ENCODE peak calls at places on chromosomes 1 and 21, in seven cellular contexts. One of them, this sample, is unnamed.

GRCh38 chr1:4510276-4510691 is 144.1 kb upstream of the AJAP1 start:
- DNase-seq in T-helper 1 cell: no peak
- DNase-seq in stimulated activated CD8-positive, alpha-beta memory T cell treated with anti-CD3 and anti-CD28 coated beads, Interleukin-12 subunit alpha, Interleukin-12 subunit beta, amount 100 ng/mL, for 1 hour: no peak
- DNase-seq in psoas muscle: no peak
- DNase-seq in T-cell: no peak
- DNase-seq in neural progenitor cell: no peak
- DNase-seq in T follicular helper cell: no peak
- DNase-seq in this sample: no peak

GRCh38 chr1:241702436-241702835 is 50.4 kb downstream of the WDR64 start:
- DNase-seq in stimulated activated CD8-positive, alpha-beta memory T cell treated with anti-CD3 and anti-CD28 coated beads, Interleukin-12 subunit alpha, Interleukin-12 subunit beta, amount 100 ng/mL, for 1 hour: no peak
- DNase-seq in T-cell: no peak
- DNase-seq in T follicular helper cell: no peak
- DNase-seq in psoas muscle: no peak
- DNase-seq in neural progenitor cell: no peak
- DNase-seq in T-helper 1 cell: no peak
- DNase-seq in this sample: no peak

GRCh38 chr1:244226440-244226839 is 175.4 kb downstream of the ZBTB18 start:
- DNase-seq in neural progenitor cell: no peak
- DNase-seq in stimulated activated CD8-positive, alpha-beta memory T cell treated with anti-CD3 and anti-CD28 coated beads, Interleukin-12 subunit alpha, Interleukin-12 subunit beta, amount 100 ng/mL, for 1 hour: no peak
- DNase-seq in psoas muscle: no peak
- DNase-seq in T-cell: no peak
- DNase-seq in T-helper 1 cell: no peak
- DNase-seq in T follicular helper cell: no peak
- DNase-seq in this sample: no peak

GRCh38 chr21:44738621-44739020 is 27.2 kb upstream of the TSPEAR start:
- DNase-seq in T-helper 1 cell: no peak
- DNase-seq in T follicular helper cell: no peak
- DNase-seq in psoas muscle: no peak
- DNase-seq in stimulated activated CD8-positive, alpha-beta memory T cell treated with anti-CD3 and anti-CD28 coated beads, Interleukin-12 subunit alpha, Interleukin-12 subunit beta, amount 100 ng/mL, for 1 hour: no peak
- DNase-seq in T-cell: no peak
- DNase-seq in neural progenitor cell: no peak
- DNase-seq in this sample: no peak

GRCh38 chr1:239982762-239983161 is 108.9 kb upstream of the FMN2 start:
- DNase-seq in T-helper 1 cell: no peak
- DNase-seq in neural progenitor cell: no peak
- DNase-seq in stimulated activated CD8-positive, alpha-beta memory T cell treated with anti-CD3 and anti-CD28 coated beads, Interleukin-12 subunit alpha, Interleukin-12 subunit beta, amount 100 ng/mL, for 1 hour: no peak
- DNase-seq in T-cell: no peak
- DNase-seq in T follicular helper cell: no peak
- DNase-seq in psoas muscle: no peak
- DNase-seq in this sample: no peak

GRCh38 chr1:206969090-206969489 is 1.2 kb downstream of the FCAMR start:
- DNase-seq in stimulated activated CD8-positive, alpha-beta memory T cell treated with anti-CD3 and anti-CD28 coated beads, Interleukin-12 subunit alpha, Interleukin-12 subunit beta, amount 100 ng/mL, for 1 hour: no peak
- DNase-seq in T-helper 1 cell: no peak
- DNase-seq in neural progenitor cell: no peak
- DNase-seq in psoas muscle: no peak
- DNase-seq in T follicular helper cell: no peak
- DNase-seq in T-cell: no peak
- DNase-seq in this sample: no peak

GRCh38 chr1:42937141-42937696 is 21.4 kb downstream of the SLC2A1 start:
- DNase-seq in T-helper 1 cell: no peak
- DNase-seq in T follicular helper cell: no peak
- DNase-seq in stimulated activated CD8-positive, alpha-beta memory T cell treated with anti-CD3 and anti-CD28 coated beads, Interleukin-12 subunit alpha, Interleukin-12 subunit beta, amount 100 ng/mL, for 1 hour: no peak
- DNase-seq in T-cell: no peak
- DNase-seq in psoas muscle: no peak
- DNase-seq in neural progenitor cell: no peak
- DNase-seq in this sample: no peak

GRCh38 chr21:31888936-31889371 is 16.1 kb downstream of the HUNK start:
- DNase-seq in T-helper 1 cell: no peak
- DNase-seq in T follicular helper cell: no peak
- DNase-seq in neural progenitor cell: peak
- DNase-seq in stimulated activated CD8-positive, alpha-beta memory T cell treated with anti-CD3 and anti-CD28 coated beads, Interleukin-12 subunit alpha, Interleukin-12 subunit beta, amount 100 ng/mL, for 1 hour: no peak
- DNase-seq in psoas muscle: no peak
- DNase-seq in T-cell: no peak
- DNase-seq in this sample: no peak

GRCh38 chr1:1215266-1215676 is 1.3 kb upstream of the TNFRSF4 start:
- DNase-seq in neural progenitor cell: no peak
- DNase-seq in psoas muscle: no peak
- DNase-seq in stimulated activated CD8-positive, alpha-beta memory T cell treated with anti-CD3 and anti-CD28 coated beads, Interleukin-12 subunit alpha, Interleukin-12 subunit beta, amount 100 ng/mL, for 1 hour: no peak
- DNase-seq in T-helper 1 cell: no peak
- DNase-seq in T-cell: no peak
- DNase-seq in T follicular helper cell: no peak
- DNase-seq in this sample: no peak

GRCh38 chr1:66266756-66267155 is 267.2 kb upstream of the SGIP1 start:
- DNase-seq in stimulated activated CD8-positive, alpha-beta memory T cell treated with anti-CD3 and anti-CD28 coated beads, Interleukin-12 subunit alpha, Interleukin-12 subunit beta, amount 100 ng/mL, for 1 hour: no peak
- DNase-seq in neural progenitor cell: no peak
- DNase-seq in T-helper 1 cell: no peak
- DNase-seq in psoas muscle: no peak
- DNase-seq in T follicular helper cell: no peak
- DNase-seq in T-cell: no peak
- DNase-seq in this sample: no peak

GRCh38 chr1:112524251-112524650 is 15.5 kb downstream of the WNT2B start:
- DNase-seq in T follicular helper cell: no peak
- DNase-seq in psoas muscle: no peak
- DNase-seq in T-cell: no peak
- DNase-seq in neural progenitor cell: peak
- DNase-seq in T-helper 1 cell: no peak
- DNase-seq in stimulated activated CD8-positive, alpha-beta memory T cell treated with anti-CD3 and anti-CD28 coated beads, Interleukin-12 subunit alpha, Interleukin-12 subunit beta, amount 100 ng/mL, for 1 hour: no peak
- DNase-seq in this sample: no peak